ENCODE peak calls at places on chromosome 15, in six cellular contexts. F is K562, J is HCT116, I is HepG2, T is H1, U is GM12878. L is an unnamed sample. For H3K4me1, the result is how much of the 10 kb centered on the place peaks cover.

GRCh38 chr15:100592898-100593297 is 9.1 kb downstream of the LINS1 start:
- DNase-seq in J (no peak), I (no peak), T (no peak), U (no peak), F (no peak), L (no peak)

GRCh38 chr15:48465410-48465809 is 134.2 kb downstream of the DUT start:
- DNase-seq in T (no peak), U (no peak), F (no peak), I (no peak), J (no peak), L (no peak)

GRCh38 chr15:51097553-51098330 is 3.0 kb upstream of the TNFAIP8L3 start:
- DNase-seq in I (peak), J (no peak), F (no peak), T (no peak), U (no peak), L (no peak)

GRCh38 chr15:39361497-39361896 is 219.4 kb upstream of the THBS1 start:
- DNase-seq in U (no peak), T (no peak), I (no peak), F (no peak), J (no peak), L (no peak)

GRCh38 chr15:31330836-31331235 is 4.2 kb downstream of the KLF13 start:
- DNase-seq in J (no peak), T (no peak), I (no peak), U (no peak), F (no peak), L (no peak)

GRCh38 chr15:43232289-43232874 is 11.6 kb upstream of the EPB42 start:
- DNase-seq in U (no peak), T (no peak), J (no peak), I (no peak), F (no peak), L (no peak)

GRCh38 chr15:58568157-58568571 is 136.4 kb downstream of the LIPC start:
- DNase-seq in F (peak), I (no peak), J (no peak), U (no peak), T (no peak), L (no peak)

GRCh38 chr15:68515371-68516095 is 63.3 kb upstream of the CORO2B start:
- DNase-seq in F (no peak), U (no peak), I (no peak), J (no peak), T (no peak), L (no peak)

GRCh38 chr15:79003301-79003700 is 58.5 kb upstream of the CTSH start:
- DNase-seq in J (no peak), F (no peak), U (no peak), I (no peak), T (no peak), L (no peak)

GRCh38 chr15:85430406-85431204 is 50.2 kb downstream of the AKAP13 start:
- DNase-seq in U (peak), I (no peak), J (no peak), T (no peak), F (no peak), L (no peak)

GRCh38 chr15:42156266-42156922 is at the start of gene PLA2G4F:
- DNase-seq in U (no peak), J (no peak), T (no peak), I (no peak), F (no peak), L (no peak)

GRCh38 chr15:58344164-58345070 is 87.4 kb upstream of the LIPC start:
- DNase-seq in I (no peak), U (no peak), T (no peak), F (peak), J (no peak), L (no peak)

GRCh38 chr15:67943961-67944674 is 104.3 kb upstream of the RNU6-1 start:
- DNase-seq in F (no peak), I (no peak), J (no peak), T (no peak), U (no peak), L (no peak)

GRCh38 chr15:99124641-99125040 is 19.8 kb downstream of the SYNM start:
- DNase-seq in U (no peak), J (no peak), I (no peak), T (no peak), F (no peak), L (no peak)
- H3K4me1 ChIP-seq in U (under half), J (under half), I (under half), T (under half), F (under half), L (under half)

GRCh38 chr15:72231847-72232461 is 964 bp upstream of the PKM start:
- DNase-seq in J (no peak), T (no peak), F (peak), I (peak), U (no peak), L (no peak)
- TF ChIP-seq ZNF274 in J (no peak), T (no peak), F (no peak), I (no peak), U (no peak), L (no peak)

GRCh38 chr15:75349851-75350588 is 3.2 kb downstream of the NEIL1 start:
- DNase-seq in U (peak), J (no peak), T (no peak), I (no peak), F (no peak), L (no peak)
- H3K4me3 ChIP-seq in U (no peak), J (no peak), T (no peak), I (no peak), F (no peak), L (no peak)

GRCh38 chr15:29917600-29918597 is 95.6 kb upstream of the TJP1 start:
- DNase-seq in I (no peak), F (no peak), U (no peak), T (no peak), J (no peak), L (no peak)

GRCh38 chr15:29921130-29921601 is 98.9 kb upstream of the TJP1 start:
- DNase-seq in T (no peak), U (no peak), J (peak), F (no peak), I (peak), L (no peak)

GRCh38 chr15:29922191-29922590 is 99.9 kb upstream of the TJP1 start:
- DNase-seq in J (no peak), U (no peak), F (no peak), I (no peak), T (no peak), L (no peak)

GRCh38 chr15:29920515-29920914 is 98.2 kb upstream of the TJP1 start:
- DNase-seq in J (peak), I (no peak), U (no peak), T (no peak), F (no peak), L (no peak)

DNA sequence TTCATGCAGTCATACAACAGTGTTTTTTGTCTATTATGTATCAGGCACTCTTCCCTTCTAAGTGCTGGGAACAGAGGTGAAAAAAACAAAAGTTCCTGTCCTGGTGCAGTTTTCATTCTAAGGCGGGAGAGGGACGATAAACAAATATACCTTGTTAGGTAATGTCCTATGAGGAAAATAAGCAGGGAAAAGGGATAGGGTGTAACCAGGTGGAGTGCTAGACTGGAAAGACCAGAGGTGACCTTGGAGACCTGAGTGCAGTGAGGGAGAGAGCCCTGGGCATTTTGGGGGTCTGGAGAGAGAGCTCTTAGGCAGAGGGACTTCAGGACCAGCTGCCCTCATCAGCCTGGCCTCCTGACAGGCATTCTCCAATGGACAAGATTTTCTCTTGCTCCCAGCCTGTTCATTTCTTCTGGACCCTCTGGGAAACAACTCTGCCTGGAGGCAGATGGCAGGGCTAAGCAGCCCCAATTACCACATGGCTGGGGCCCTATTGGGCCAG is 97.2 kb upstream of the TJP1 start:
- DNase-seq in J (no peak), F (no peak), U (no peak), I (no peak), T (no peak), L (no peak)
- H3K4me1 ChIP-seq in J (under half), F (under half), U (under half), I (under half), T (under half), L (under half)

GRCh38 chr15:66103293-66103590 is 150.3 kb downstream of the MEGF11 start:
- DNase-seq in T (no peak), F (no peak), U (no peak), J (no peak), I (no peak), L (no peak)
- TF ChIP-seq ZNF274 in T (no peak), F (no peak), U (no peak), J (no peak), I (no peak), L (no peak)

GRCh38 chr15:56242576-56243116 is 1.0 kb downstream of the RFX7 start:
- DNase-seq in U (no peak), F (peak), J (no peak), T (no peak), I (no peak), L (no peak)
- H3K4me3 ChIP-seq in U (peak), F (peak), J (peak), T (peak), I (peak), L (peak)